ENCODE peak calls at places on chromosome X, in six cellular contexts. One of them, this sample, is unnamed.

GRCh38 chrX:115949900-115950822 is 220.4 kb upstream of the AGTR2 start:
- DNase-seq in AG10803: no peak
- DNase-seq in effector CD4-positive, alpha-beta T cell: no peak
- DNase-seq in NB4: peak
- DNase-seq in mesothelial cell of epicardium: no peak
- DNase-seq in AG08395: no peak
- DNase-seq in this sample: no peak

GRCh38 chrX:119698835-119699234 is 5.9 kb upstream of the SEPTIN6 start:
- DNase-seq in mesothelial cell of epicardium: no peak
- DNase-seq in effector CD4-positive, alpha-beta T cell: no peak
- DNase-seq in AG08395: peak
- DNase-seq in NB4: peak
- DNase-seq in AG10803: peak
- DNase-seq in this sample: peak

GRCh38 chrX:72282302-72282701 is 5.3 kb upstream of the RPS4X start:
- DNase-seq in NB4: no peak
- DNase-seq in effector CD4-positive, alpha-beta T cell: no peak
- DNase-seq in AG08395: no peak
- DNase-seq in mesothelial cell of epicardium: no peak
- DNase-seq in AG10803: no peak
- DNase-seq in this sample: no peak

GRCh38 chrX:38375888-38376287 is 23.5 kb downstream of the OTC start:
- DNase-seq in AG10803: no peak
- DNase-seq in effector CD4-positive, alpha-beta T cell: no peak
- DNase-seq in AG08395: peak
- DNase-seq in mesothelial cell of epicardium: no peak
- DNase-seq in NB4: peak
- DNase-seq in this sample: peak

GRCh38 chrX:9147631-9148189 is 113.8 kb upstream of the FAM9B start:
- DNase-seq in AG08395: no peak
- DNase-seq in AG10803: no peak
- DNase-seq in NB4: no peak
- DNase-seq in effector CD4-positive, alpha-beta T cell: no peak
- DNase-seq in mesothelial cell of epicardium: no peak
- DNase-seq in this sample: peak

GRCh38 chrX:2230457-2230856 is 270.3 kb downstream of the DHRSX start:
- DNase-seq in AG10803: no peak
- DNase-seq in NB4: no peak
- DNase-seq in AG08395: no peak
- DNase-seq in mesothelial cell of epicardium: no peak
- DNase-seq in effector CD4-positive, alpha-beta T cell: no peak
- DNase-seq in this sample: no peak

GRCh38 chrX:40853004-40853815 is 117.9 kb upstream of the MED14 start:
- DNase-seq in AG10803: no peak
- DNase-seq in mesothelial cell of epicardium: no peak
- DNase-seq in NB4: no peak
- DNase-seq in effector CD4-positive, alpha-beta T cell: no peak
- DNase-seq in AG08395: no peak
- DNase-seq in this sample: peak

GRCh38 chrX:130330706-130331105 is 9.0 kb upstream of the SLC25A14 start:
- DNase-seq in AG08395: peak
- DNase-seq in effector CD4-positive, alpha-beta T cell: peak
- DNase-seq in AG10803: peak
- DNase-seq in NB4: peak
- DNase-seq in mesothelial cell of epicardium: no peak
- DNase-seq in this sample: peak

GRCh38 chrX:119654112-119654531 is 38.8 kb downstream of the SEPTIN6 start:
- DNase-seq in AG08395: no peak
- DNase-seq in AG10803: peak
- DNase-seq in NB4: peak
- DNase-seq in mesothelial cell of epicardium: peak
- DNase-seq in effector CD4-positive, alpha-beta T cell: peak
- DNase-seq in this sample: no peak

GRCh38 chrX:48599341-48599740 is 2.0 kb downstream of the WDR13 start:
- DNase-seq in AG10803: no peak
- DNase-seq in NB4: no peak
- DNase-seq in effector CD4-positive, alpha-beta T cell: no peak
- DNase-seq in AG08395: no peak
- DNase-seq in mesothelial cell of epicardium: no peak
- DNase-seq in this sample: no peak

GRCh38 chrX:82775426-82775825 is 732.7 kb upstream of the POU3F4 start:
- DNase-seq in AG08395: no peak
- DNase-seq in effector CD4-positive, alpha-beta T cell: no peak
- DNase-seq in NB4: no peak
- DNase-seq in AG10803: no peak
- DNase-seq in mesothelial cell of epicardium: no peak
- DNase-seq in this sample: no peak

GRCh38 chrX:139086243-139086642 is 374.7 kb upstream of the FGF13 start:
- DNase-seq in effector CD4-positive, alpha-beta T cell: no peak
- DNase-seq in AG08395: no peak
- DNase-seq in AG10803: peak
- DNase-seq in mesothelial cell of epicardium: no peak
- DNase-seq in NB4: no peak
- DNase-seq in this sample: no peak

GRCh38 chrX:118171354-118171753 is 54.7 kb upstream of the KLHL13 start:
- DNase-seq in NB4: no peak
- DNase-seq in AG10803: no peak
- DNase-seq in effector CD4-positive, alpha-beta T cell: no peak
- DNase-seq in mesothelial cell of epicardium: no peak
- DNase-seq in AG08395: no peak
- DNase-seq in this sample: no peak

GRCh38 chrX:107199491-107199890 is 6.7 kb downstream of the NUP62CL start:
- DNase-seq in effector CD4-positive, alpha-beta T cell: no peak
- DNase-seq in NB4: no peak
- DNase-seq in mesothelial cell of epicardium: no peak
- DNase-seq in AG10803: no peak
- DNase-seq in AG08395: no peak
- DNase-seq in this sample: no peak

GRCh38 chrX:115561605-115562491 is 874 bp downstream of the PLS3 start:
- DNase-seq in NB4: no peak
- DNase-seq in AG10803: peak
- DNase-seq in mesothelial cell of epicardium: peak
- DNase-seq in effector CD4-positive, alpha-beta T cell: no peak
- DNase-seq in AG08395: peak
- DNase-seq in this sample: no peak

GRCh38 chrX:19193584-19193983 is 71.3 kb upstream of the ADGRG2 start:
- DNase-seq in AG08395: no peak
- DNase-seq in effector CD4-positive, alpha-beta T cell: no peak
- DNase-seq in AG10803: no peak
- DNase-seq in mesothelial cell of epicardium: no peak
- DNase-seq in NB4: no peak
- DNase-seq in this sample: no peak

GRCh38 chrX:30874851-30875250 is 14.2 kb downstream of the TAB3 start:
- DNase-seq in NB4: no peak
- DNase-seq in effector CD4-positive, alpha-beta T cell: no peak
- DNase-seq in mesothelial cell of epicardium: no peak
- DNase-seq in AG08395: no peak
- DNase-seq in AG10803: no peak
- DNase-seq in this sample: no peak

GRCh38 chrX:96837808-96838207 is 45.9 kb upstream of the RPA4 start:
- DNase-seq in effector CD4-positive, alpha-beta T cell: no peak
- DNase-seq in AG08395: no peak
- DNase-seq in mesothelial cell of epicardium: no peak
- DNase-seq in NB4: no peak
- DNase-seq in AG10803: peak
- DNase-seq in this sample: no peak

GRCh38 chrX:102044496-102044895 is 81.0 kb upstream of the TCEAL2 start:
- DNase-seq in mesothelial cell of epicardium: no peak
- DNase-seq in effector CD4-positive, alpha-beta T cell: no peak
- DNase-seq in NB4: no peak
- DNase-seq in AG08395: no peak
- DNase-seq in AG10803: no peak
- DNase-seq in this sample: no peak

GRCh38 chrX:44903107-44903506 is 30.1 kb downstream of the KDM6A start:
- DNase-seq in AG10803: peak
- DNase-seq in effector CD4-positive, alpha-beta T cell: no peak
- DNase-seq in AG08395: peak
- DNase-seq in mesothelial cell of epicardium: no peak
- DNase-seq in NB4: peak
- DNase-seq in this sample: no peak

GRCh38 chrX:39848243-39848642 is 249.5 kb downstream of the BCOR start:
- DNase-seq in NB4: no peak
- DNase-seq in effector CD4-positive, alpha-beta T cell: no peak
- DNase-seq in mesothelial cell of epicardium: no peak
- DNase-seq in AG08395: no peak
- DNase-seq in AG10803: peak
- DNase-seq in this sample: no peak

GRCh38 chrX:96183843-96184242 is 500.8 kb upstream of the DIAPH2 start:
- DNase-seq in NB4: peak
- DNase-seq in AG08395: no peak
- DNase-seq in AG10803: peak
- DNase-seq in mesothelial cell of epicardium: no peak
- DNase-seq in effector CD4-positive, alpha-beta T cell: no peak
- DNase-seq in this sample: no peak

GRCh38 chrX:129077384-129077783 is 445.9 kb downstream of the SMARCA1 start:
- DNase-seq in mesothelial cell of epicardium: no peak
- DNase-seq in NB4: no peak
- DNase-seq in AG08395: no peak
- DNase-seq in AG10803: no peak
- DNase-seq in effector CD4-positive, alpha-beta T cell: no peak
- DNase-seq in this sample: no peak

This sample was measured in NT2/D1.